ENCODE peak calls at places on chromosomes 5 and 9, in four cellular contexts. V is HL-60, D is GM12878, Y is K562. E is an unnamed sample.

GRCh38 chr9:16032799-16033198 is 480.0 kb downstream of the CCDC171 start:
- DNase-seq in D (no peak), Y (no peak), V (no peak), E (no peak)

GRCh38 chr9:69030851-69031645 is 4.5 kb upstream of the FXN start:
- DNase-seq in D (no peak), Y (no peak), V (no peak), E (no peak)

GRCh38 chr5:55438931-55439477 is 95.8 kb downstream of the PLPP1 start:
- DNase-seq in Y (no peak), D (no peak), V (no peak), E (no peak)

GRCh38 chr5:134845852-134846640 is at the start of gene C5orf24:
- DNase-seq in Y (peak), D (peak), V (peak), E (peak)

GRCh38 chr5:97112212-97112611 is 30.2 kb downstream of the LIX1 start:
- DNase-seq in Y (no peak), D (no peak), V (no peak), E (no peak)

GRCh38 chr5:7659420-7659819 is 191.5 kb downstream of the CFAP90 start:
- DNase-seq in V (no peak), D (no peak), Y (no peak), E (no peak)

GRCh38 chr9:89661391-89661949 is 56.7 kb downstream of the GADD45G start:
- DNase-seq in V (no peak), D (no peak), Y (no peak), E (no peak)

GRCh38 chr9:85484235-85484634 is 257.5 kb downstream of the AGTPBP1 start:
- DNase-seq in Y (no peak), D (no peak), V (no peak), E (no peak)

GRCh38 chr5:14685757-14686156 is 21.2 kb downstream of the OTULIN start:
- DNase-seq in D (peak), V (no peak), Y (peak), E (no peak)

GRCh38 chr5:135016926-135017325 is 17.1 kb downstream of the PITX1 start:
- DNase-seq in Y (no peak), D (no peak), V (no peak), E (no peak)

GRCh38 chr5:93454896-93455295 is 126.1 kb downstream of the NR2F1-AS1 start:
- DNase-seq in V (no peak), D (no peak), Y (no peak), E (no peak)

GRCh38 chr9:19967567-19968459 is 179.0 kb upstream of the SLC24A2 start:
- DNase-seq in V (no peak), D (no peak), Y (no peak), E (no peak)

GRCh38 chr5:176466245-176466871 is 18.2 kb downstream of the FAF2 start:
- DNase-seq in Y (no peak), V (peak), D (no peak), E (no peak)

GRCh38 chr5:31196309-31196708 is 2.8 kb downstream of the CDH6 start:
- DNase-seq in D (no peak), V (no peak), Y (no peak), E (no peak)

GRCh38 chr5:136062563-136063274 is 33.9 kb downstream of the TGFBI start:
- DNase-seq in V (peak), Y (peak), D (no peak), E (no peak)

GRCh38 chr5:141382469-141383294 is at the start of gene PCDHGA7:
- DNase-seq in Y (peak), D (no peak), V (no peak), E (no peak)

GRCh38 chr9:37028425-37029031 is 5.5 kb downstream of the PAX5 start:
- DNase-seq in Y (no peak), D (no peak), V (no peak), E (no peak)

GRCh38 chr5:154211611-154212390 is 21.3 kb downstream of the GALNT10 start:
- DNase-seq in V (no peak), Y (no peak), D (no peak), E (no peak)

GRCh38 chr5:36576721-36577120 is 29.7 kb upstream of the SLC1A3 start:
- DNase-seq in D (no peak), Y (no peak), V (no peak), E (no peak)

GRCh38 chr9:79639354-79639753 is 67.6 kb downstream of the TLE4 start:
- DNase-seq in Y (no peak), V (no peak), D (no peak), E (no peak)

GRCh38 chr9:129383415-129384088 is 205.5 kb upstream of the IER5L start:
- DNase-seq in D (peak), Y (no peak), V (peak), E (peak)

GRCh38 chr5:141869514-141869913 is 8.7 kb downstream of the PCDH1 start:
- DNase-seq in D (no peak), V (no peak), Y (no peak), E (no peak)

GRCh38 chr5:120372899-120373298 is 91.2 kb upstream of the PRR16 start:
- DNase-seq in V (no peak), D (no peak), Y (no peak), E (no peak)

GRCh38 chr5:145752947-145753346 is 82.2 kb downstream of the PRELID2 start:
- DNase-seq in V (no peak), D (no peak), Y (no peak), E (no peak)

GRCh38 chr9:89223398-89223977 is 44.9 kb upstream of the SHC3 start:
- DNase-seq in Y (no peak), D (no peak), V (no peak), E (no peak)

GRCh38 chr9:107976767-107977166 is 487.2 kb upstream of the KLF4 start:
- DNase-seq in V (no peak), Y (no peak), D (no peak), E (no peak)
- TF ChIP-seq SPI1 in V (no peak), Y (no peak), D (no peak), E (no peak)

DNA sequence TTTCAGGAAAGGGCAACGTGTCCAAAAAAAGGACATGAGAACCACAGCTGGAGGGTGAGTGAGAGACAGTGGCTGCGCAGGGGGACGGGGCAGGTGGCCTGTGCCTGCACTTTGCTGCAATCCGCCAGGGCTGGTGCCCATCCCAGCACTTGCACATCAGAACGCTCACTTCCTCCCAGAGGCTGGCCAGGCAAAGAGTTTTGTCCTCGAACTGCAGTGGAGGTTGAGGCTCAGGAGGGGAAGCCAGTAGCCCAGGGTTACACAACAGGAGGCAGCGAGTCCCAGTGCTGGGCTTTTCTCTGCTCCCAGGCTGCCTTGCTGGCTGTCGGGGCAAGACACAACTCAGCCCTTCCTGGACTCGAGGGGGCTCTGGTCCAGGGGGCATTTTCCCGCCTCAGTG is 33.1 kb downstream of the CRB2 start:
- DNase-seq in Y (no peak), V (peak), D (no peak), E (no peak)
- TF ChIP-seq SPI1 in Y (no peak), V (peak), D (no peak), E (no peak)

GRCh38 chr9:34518896-34519295 is 3.9 kb downstream of the ENHO start:
- DNase-seq in Y (no peak), D (no peak), V (no peak), E (no peak)
- TF ChIP-seq SPI1 in Y (no peak), D (peak), V (no peak), E (peak)

GRCh38 chr9:109241931-109242330 is 74.9 kb upstream of the FRRS1L start:
- DNase-seq in Y (no peak), V (no peak), D (no peak), E (no peak)
- TF ChIP-seq SPI1 in Y (no peak), V (no peak), D (no peak), E (no peak)